ENCODE peak calls at places on chromosomes 11 and 22, in ten cellular contexts. One of them, this sample, is unnamed.

GRCh38 chr11:133070053-133070713 is 462.1 kb downstream of the OPCML start:
- DNase-seq in stimulated activated CD4-positive, alpha-beta T cell treated with anti-CD3 and anti-CD28 coated beads, TNF-alpha, amount 100 ng/mL, for 24 hours: no peak
- DNase-seq in RPMI8226: no peak
- DNase-seq in NCI-H2081: no peak
- DNase-seq in NCI-H1417: no peak
- DNase-seq in astrocyte of the spinal cord: no peak
- DNase-seq in cardiac fibroblast: no peak
- DNase-seq in stimulated activated CD8-positive, alpha-beta memory T cell treated with anti-CD3 and anti-CD28 coated beads, Interleukin-2, amount 100 ng/mL, for 48 hours: no peak
- DNase-seq in activated CD4-positive, alpha-beta T cell treated with anti-CD3 and anti-CD28 coated beads, Interleukin-2, amount 50 U/mL, for 48 hours: no peak
- DNase-seq in GDM1: no peak
- DNase-seq in this sample: no peak

GRCh38 chr11:44631831-44632230 is 66.4 kb downstream of the CD82 start:
- DNase-seq in NCI-H2081: no peak
- DNase-seq in RPMI8226: no peak
- DNase-seq in NCI-H1417: no peak
- DNase-seq in stimulated activated CD8-positive, alpha-beta memory T cell treated with anti-CD3 and anti-CD28 coated beads, Interleukin-2, amount 100 ng/mL, for 48 hours: no peak
- DNase-seq in astrocyte of the spinal cord: no peak
- DNase-seq in activated CD4-positive, alpha-beta T cell treated with anti-CD3 and anti-CD28 coated beads, Interleukin-2, amount 50 U/mL, for 48 hours: no peak
- DNase-seq in stimulated activated CD4-positive, alpha-beta T cell treated with anti-CD3 and anti-CD28 coated beads, TNF-alpha, amount 100 ng/mL, for 24 hours: no peak
- DNase-seq in cardiac fibroblast: no peak
- DNase-seq in GDM1: no peak
- DNase-seq in this sample: no peak

GRCh38 chr11:86636275-86636674 is 36.1 kb downstream of the ME3 start:
- DNase-seq in GDM1: no peak
- DNase-seq in NCI-H1417: no peak
- DNase-seq in NCI-H2081: no peak
- DNase-seq in stimulated activated CD8-positive, alpha-beta memory T cell treated with anti-CD3 and anti-CD28 coated beads, Interleukin-2, amount 100 ng/mL, for 48 hours: no peak
- DNase-seq in astrocyte of the spinal cord: no peak
- DNase-seq in stimulated activated CD4-positive, alpha-beta T cell treated with anti-CD3 and anti-CD28 coated beads, TNF-alpha, amount 100 ng/mL, for 24 hours: no peak
- DNase-seq in activated CD4-positive, alpha-beta T cell treated with anti-CD3 and anti-CD28 coated beads, Interleukin-2, amount 50 U/mL, for 48 hours: no peak
- DNase-seq in cardiac fibroblast: no peak
- DNase-seq in RPMI8226: no peak
- DNase-seq in this sample: no peak

GRCh38 chr11:33540946-33541915 is 159.4 kb downstream of the C11orf91 start:
- DNase-seq in RPMI8226: no peak
- DNase-seq in NCI-H2081: no peak
- DNase-seq in GDM1: no peak
- DNase-seq in NCI-H1417: no peak
- DNase-seq in astrocyte of the spinal cord: no peak
- DNase-seq in activated CD4-positive, alpha-beta T cell treated with anti-CD3 and anti-CD28 coated beads, Interleukin-2, amount 50 U/mL, for 48 hours: no peak
- DNase-seq in cardiac fibroblast: no peak
- DNase-seq in stimulated activated CD4-positive, alpha-beta T cell treated with anti-CD3 and anti-CD28 coated beads, TNF-alpha, amount 100 ng/mL, for 24 hours: no peak
- DNase-seq in stimulated activated CD8-positive, alpha-beta memory T cell treated with anti-CD3 and anti-CD28 coated beads, Interleukin-2, amount 100 ng/mL, for 48 hours: no peak
- DNase-seq in this sample: no peak

GRCh38 chr11:117960406-117960805 is 25.8 kb upstream of the IL10RA start:
- DNase-seq in NCI-H2081: no peak
- DNase-seq in stimulated activated CD8-positive, alpha-beta memory T cell treated with anti-CD3 and anti-CD28 coated beads, Interleukin-2, amount 100 ng/mL, for 48 hours: no peak
- DNase-seq in NCI-H1417: no peak
- DNase-seq in activated CD4-positive, alpha-beta T cell treated with anti-CD3 and anti-CD28 coated beads, Interleukin-2, amount 50 U/mL, for 48 hours: no peak
- DNase-seq in GDM1: no peak
- DNase-seq in RPMI8226: no peak
- DNase-seq in astrocyte of the spinal cord: no peak
- DNase-seq in cardiac fibroblast: no peak
- DNase-seq in stimulated activated CD4-positive, alpha-beta T cell treated with anti-CD3 and anti-CD28 coated beads, TNF-alpha, amount 100 ng/mL, for 24 hours: no peak
- DNase-seq in this sample: no peak

GRCh38 chr11:29282088-29282487 is 734.7 kb downstream of the KCNA4 start:
- DNase-seq in NCI-H2081: no peak
- DNase-seq in astrocyte of the spinal cord: peak; percentile 98
- DNase-seq in stimulated activated CD8-positive, alpha-beta memory T cell treated with anti-CD3 and anti-CD28 coated beads, Interleukin-2, amount 100 ng/mL, for 48 hours: no peak
- DNase-seq in stimulated activated CD4-positive, alpha-beta T cell treated with anti-CD3 and anti-CD28 coated beads, TNF-alpha, amount 100 ng/mL, for 24 hours: no peak
- DNase-seq in NCI-H1417: no peak
- DNase-seq in GDM1: no peak
- DNase-seq in cardiac fibroblast: peak; percentile 97
- DNase-seq in activated CD4-positive, alpha-beta T cell treated with anti-CD3 and anti-CD28 coated beads, Interleukin-2, amount 50 U/mL, for 48 hours: no peak
- DNase-seq in RPMI8226: no peak
- DNase-seq in this sample: no peak

GRCh38 chr11:18844753-18845367 is 53.3 kb upstream of the PTPN5 start:
- DNase-seq in astrocyte of the spinal cord: peak; percentile 14
- DNase-seq in stimulated activated CD8-positive, alpha-beta memory T cell treated with anti-CD3 and anti-CD28 coated beads, Interleukin-2, amount 100 ng/mL, for 48 hours: no peak
- DNase-seq in cardiac fibroblast: peak; percentile 64
- DNase-seq in GDM1: no peak
- DNase-seq in NCI-H2081: peak; percentile 10
- DNase-seq in RPMI8226: peak; percentile 16
- DNase-seq in stimulated activated CD4-positive, alpha-beta T cell treated with anti-CD3 and anti-CD28 coated beads, TNF-alpha, amount 100 ng/mL, for 24 hours: no peak
- DNase-seq in NCI-H1417: peak; percentile 51
- DNase-seq in activated CD4-positive, alpha-beta T cell treated with anti-CD3 and anti-CD28 coated beads, Interleukin-2, amount 50 U/mL, for 48 hours: no peak
- DNase-seq in this sample: no peak

GRCh38 chr11:100830295-100830694 is 143.2 kb downstream of the ARHGAP42 start:
- DNase-seq in stimulated activated CD8-positive, alpha-beta memory T cell treated with anti-CD3 and anti-CD28 coated beads, Interleukin-2, amount 100 ng/mL, for 48 hours: no peak
- DNase-seq in astrocyte of the spinal cord: no peak
- DNase-seq in GDM1: no peak
- DNase-seq in NCI-H2081: no peak
- DNase-seq in activated CD4-positive, alpha-beta T cell treated with anti-CD3 and anti-CD28 coated beads, Interleukin-2, amount 50 U/mL, for 48 hours: no peak
- DNase-seq in RPMI8226: no peak
- DNase-seq in NCI-H1417: peak; percentile 80
- DNase-seq in stimulated activated CD4-positive, alpha-beta T cell treated with anti-CD3 and anti-CD28 coated beads, TNF-alpha, amount 100 ng/mL, for 24 hours: no peak
- DNase-seq in cardiac fibroblast: no peak
- DNase-seq in this sample: no peak

GRCh38 chr11:69918231-69918937 is 99.2 kb upstream of the FGF3 start:
- DNase-seq in stimulated activated CD4-positive, alpha-beta T cell treated with anti-CD3 and anti-CD28 coated beads, TNF-alpha, amount 100 ng/mL, for 24 hours: no peak
- DNase-seq in activated CD4-positive, alpha-beta T cell treated with anti-CD3 and anti-CD28 coated beads, Interleukin-2, amount 50 U/mL, for 48 hours: no peak
- DNase-seq in GDM1: no peak
- DNase-seq in cardiac fibroblast: no peak
- DNase-seq in NCI-H1417: no peak
- DNase-seq in RPMI8226: no peak
- DNase-seq in stimulated activated CD8-positive, alpha-beta memory T cell treated with anti-CD3 and anti-CD28 coated beads, Interleukin-2, amount 100 ng/mL, for 48 hours: no peak
- DNase-seq in NCI-H2081: no peak
- DNase-seq in astrocyte of the spinal cord: no peak
- DNase-seq in this sample: no peak

GRCh38 chr22:39296981-39297489 is 22.4 kb downstream of the RPL3 start:
- DNase-seq in stimulated activated CD4-positive, alpha-beta T cell treated with anti-CD3 and anti-CD28 coated beads, TNF-alpha, amount 100 ng/mL, for 24 hours: no peak
- DNase-seq in NCI-H1417: no peak
- DNase-seq in activated CD4-positive, alpha-beta T cell treated with anti-CD3 and anti-CD28 coated beads, Interleukin-2, amount 50 U/mL, for 48 hours: no peak
- DNase-seq in cardiac fibroblast: no peak
- DNase-seq in NCI-H2081: no peak
- DNase-seq in stimulated activated CD8-positive, alpha-beta memory T cell treated with anti-CD3 and anti-CD28 coated beads, Interleukin-2, amount 100 ng/mL, for 48 hours: no peak
- DNase-seq in GDM1: no peak
- DNase-seq in astrocyte of the spinal cord: no peak
- DNase-seq in RPMI8226: no peak
- DNase-seq in this sample: no peak